ENCODE peak calls at places on chromosomes 13 and 19, in four cellular contexts. X is EL, K is posterior cingulate gyrus, O is GM12892. Q is an unnamed sample.
A peak's percentile ranks its signal among the peaks of the same experiment; 100 is the strongest.

GRCh38 chr13:111449041-111449440 is 128.6 kb downstream of the TEX29 start:
- DNase-seq in O (no peak), X (no peak), K (no peak), Q (no peak)

GRCh38 chr13:89205856-89206255 is 1534.7 kb downstream of the SLITRK5 start:
- DNase-seq in X (no peak), K (no peak), O (no peak), Q (no peak)

GRCh38 chr19:16620584-16620983 is 7.4 kb downstream of the MED26 start:
- DNase-seq in X (no peak), O (no peak), K (no peak), Q (no peak)

GRCh38 chr19:3042545-3043267 is 13.6 kb upstream of the TLE2 start:
- DNase-seq in X (no peak), K (no peak), O (no peak), Q (no peak)

GRCh38 chr13:79445968-79446645 is 34.8 kb upstream of the NDFIP2 start:
- DNase-seq in K (no peak), O (no peak), X (no peak), Q (no peak)

GRCh38 chr13:110445183-110445582 is 116.3 kb downstream of the RAB20 start:
- DNase-seq in X (peak; percentile 84), K (no peak), O (no peak), Q (no peak)

GRCh38 chr19:10520652-10521318 is 3.5 kb upstream of the S1PR5 start:
- DNase-seq in O (no peak), K (no peak), X (no peak), Q (peak; percentile 1)

GRCh38 chr19:44671400-44671799 is at the start of gene CEACAM19:
- DNase-seq in K (no peak), X (no peak), O (no peak), Q (no peak)

Q was measured in AG08395.